ENCODE peak calls at places on chromosomes 1 and 21, in nine cellular contexts. Y, N, C, H, V, F, E, L and B are unnamed samples.

GRCh38 chr1:47228644-47229030 is 3.4 kb downstream of the TAL1 start:
- DNase-seq in Y (no peak), N (no peak), C (no peak), H (peak; percentile 47), V (no peak), F (no peak), E (no peak), L (peak; percentile 59), B (no peak)

GRCh38 chr1:230281531-230281930 is 144.6 kb downstream of the PGBD5 start:
- DNase-seq in Y (no peak), N (no peak), C (no peak), H (no peak), V (no peak), F (no peak), E (no peak), L (peak; percentile 48), B (no peak)

GRCh38 chr21:34808569-34809204 is 139.9 kb downstream of the CLIC6 start:
- DNase-seq in Y (peak; percentile 84), N (no peak), C (no peak), H (no peak), V (no peak), F (no peak), E (no peak), L (no peak), B (no peak)

GRCh38 chr1:11286735-11287410 is 13.9 kb downstream of the UBIAD1 start:
- DNase-seq in Y (peak; percentile 79), N (no peak), C (no peak), H (no peak), V (no peak), F (no peak), E (no peak), L (no peak), B (no peak)

GRCh38 chr1:206540044-206540758 is 32.9 kb downstream of the RASSF5 start:
- DNase-seq in Y (peak; percentile 61), N (no peak), C (no peak), H (no peak), V (no peak), F (no peak), E (no peak), L (no peak), B (no peak)

GRCh38 chr1:162235261-162235780 is 141.3 kb downstream of the SPATA46 start:
- DNase-seq in Y (no peak), N (no peak), C (no peak), H (no peak), V (peak; percentile 49), F (peak; percentile 47), E (peak; percentile 10), L (no peak), B (no peak)

GRCh38 chr1:42736152-42736551 is 3.9 kb downstream of the CLDN19 start:
- DNase-seq in Y (peak; percentile 28), N (peak; percentile 46), C (no peak), H (peak; percentile 49), V (peak; percentile 16), F (no peak), E (no peak), L (no peak), B (no peak)

GRCh38 chr1:229271448-229272120 is 673 bp downstream of the RAB4A start:
- DNase-seq in Y (peak; percentile 35), N (no peak), C (no peak), H (no peak), V (peak; percentile 25), F (no peak), E (no peak), L (no peak), B (no peak)

GRCh38 chr1:223726380-223727001 is 14.2 kb downstream of the CAPN2 start:
- DNase-seq in Y (peak; percentile 98), N (peak; percentile 93), C (peak; percentile 84), H (no peak), V (peak; percentile 43), F (no peak), E (peak; percentile 74), L (peak; percentile 91), B (no peak)

GRCh38 chr1:200206761-200207160 is 179.3 kb downstream of the NR5A2 start:
- DNase-seq in Y (peak; percentile 42), N (peak; percentile 45), C (no peak), H (no peak), V (no peak), F (no peak), E (no peak), L (no peak), B (no peak)

GRCh38 chr1:41482906-41483895 is 1.3 kb downstream of the EDN2 start:
- DNase-seq in Y (no peak), N (no peak), C (no peak), H (no peak), V (no peak), F (no peak), E (no peak), L (peak; percentile 47), B (no peak)

GRCh38 chr1:156703741-156704140 is 1.6 kb downstream of the CRABP2 start:
- DNase-seq in Y (no peak), N (no peak), C (no peak), H (no peak), V (no peak), F (no peak), E (no peak), L (no peak), B (no peak)

GRCh38 chr1:78277253-78277652 is 213.5 kb upstream of the PTGFR start:
- DNase-seq in Y (peak; percentile 55), N (no peak), C (no peak), H (no peak), V (peak; percentile 42), F (no peak), E (no peak), L (no peak), B (no peak)

GRCh38 chr1:1364266-1364665 is 5.9 kb upstream of the MXRA8 start:
- DNase-seq in Y (no peak), N (no peak), C (no peak), H (no peak), V (no peak), F (no peak), E (no peak), L (no peak), B (no peak)

GRCh38 chr1:36458910-36459309 is 5.3 kb downstream of the MRPS15 start:
- DNase-seq in Y (no peak), N (no peak), C (no peak), H (no peak), V (peak; percentile 61), F (no peak), E (no peak), L (no peak), B (no peak)

GRCh38 chr1:217089239-217090014 is 366.2 kb upstream of the ESRRG start:
- DNase-seq in Y (peak; percentile 49), N (peak; percentile 34), C (no peak), H (peak; percentile 14), V (no peak), F (peak; percentile 52), E (no peak), L (peak; percentile 69), B (peak; percentile 11)

GRCh38 chr1:26158271-26159112 is at the start of gene FAM110D:
- DNase-seq in Y (no peak), N (no peak), C (no peak), H (peak; percentile 50), V (no peak), F (no peak), E (no peak), L (no peak), B (no peak)

GRCh38 chr1:25565188-25565591 is 21.8 kb downstream of the LDLRAP1 start:
- DNase-seq in Y (no peak), N (no peak), C (no peak), H (no peak), V (no peak), F (no peak), E (no peak), L (no peak), B (no peak)

GRCh38 chr1:214808845-214809460 is 206.0 kb downstream of the CENPF start:
- DNase-seq in Y (peak; percentile 66), N (peak; percentile 42), C (no peak), H (peak; percentile 3), V (peak; percentile 7), F (no peak), E (no peak), L (no peak), B (no peak)
- TF ChIP-seq CTCF in Y (peak; percentile 44), N (peak; percentile 26), C (peak; percentile 43), H (peak; percentile 18), V (no peak), F (peak; percentile 27), E (no peak), L (no peak), B (peak; percentile 43)

GRCh38 chr1:118992426-118992825 is 4.3 kb upstream of the TBX15 start:
- DNase-seq in Y (no peak), N (no peak), C (no peak), H (no peak), V (no peak), F (no peak), E (no peak), L (no peak), B (no peak)

GRCh38 chr1:118995312-118996016 is 7.3 kb upstream of the TBX15 start:
- DNase-seq in Y (no peak), N (no peak), C (no peak), H (no peak), V (no peak), F (no peak), E (no peak), L (no peak), B (no peak)

GRCh38 chr1:118991448-118991847 is 3.3 kb upstream of the TBX15 start:
- DNase-seq in Y (no peak), N (no peak), C (no peak), H (no peak), V (no peak), F (no peak), E (no peak), L (no peak), B (no peak)

GRCh38 chr1:118992868-118993711 is 4.9 kb upstream of the TBX15 start:
- DNase-seq in Y (no peak), N (no peak), C (no peak), H (peak; percentile 45), V (no peak), F (no peak), E (no peak), L (no peak), B (no peak)

DNA sequence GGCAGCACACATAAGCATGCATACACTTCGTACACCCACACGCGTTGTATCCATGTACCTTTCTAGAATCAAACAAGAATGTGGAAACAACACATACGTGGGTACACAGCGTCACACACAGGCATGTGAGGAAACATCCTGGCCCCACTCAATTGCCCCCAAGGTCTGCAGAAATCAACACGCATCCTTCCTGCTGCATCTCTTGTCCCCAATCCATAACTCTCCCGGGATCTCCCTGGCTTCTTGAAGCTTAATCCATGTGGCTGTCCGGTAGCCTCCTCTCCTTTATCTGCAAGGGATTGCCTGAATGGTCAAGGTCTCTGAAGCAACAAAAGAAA is 5.5 kb upstream of the TBX15 start:
- DNase-seq in Y (no peak), N (no peak), C (no peak), H (no peak), V (no peak), F (no peak), E (no peak), L (no peak), B (no peak)
- TF ChIP-seq CTCF in Y (no peak), N (no peak), C (no peak), H (no peak), V (no peak), F (no peak), E (no peak), L (no peak), B (no peak)

GRCh38 chr1:21834094-21834493 is 22.0 kb downstream of the LDLRAD2 start:
- DNase-seq in Y (no peak), N (no peak), C (no peak), H (no peak), V (no peak), F (no peak), E (no peak), L (no peak), B (no peak)
- TF ChIP-seq CTCF in Y (no peak), N (no peak), C (no peak), H (no peak), V (peak; percentile 3), F (no peak), E (no peak), L (no peak), B (no peak)

GRCh38 chr1:61950418-61950817 is 208.1 kb downstream of the PATJ start:
- DNase-seq in Y (peak; percentile 16), N (peak; percentile 39), C (no peak), H (no peak), V (no peak), F (no peak), E (no peak), L (no peak), B (no peak)
- TF ChIP-seq CTCF in Y (no peak), N (peak; percentile 32), C (peak; percentile 78), H (peak; percentile 16), V (no peak), F (peak; percentile 32), E (no peak), L (peak; percentile 6), B (peak; percentile 33)